ENCODE peak calls at places on chromosomes 13 and 19, in six cellular contexts. C is SK-N-SH, M is K562, Q is HepG2, I is H1, R is GM12878. N is an unnamed sample.

GRCh38 chr13:68850160-68850559 is 1257.5 kb upstream of the ATXN8OS start:
- DNase-seq in M (no peak), R (no peak), C (no peak), Q (no peak), I (no peak), N (no peak)

GRCh38 chr19:13078897-13079541 is 23.6 kb downstream of the LYL1 start:
- DNase-seq in C (no peak), I (no peak), Q (no peak), M (no peak), R (no peak), N (peak)

GRCh38 chr19:33621811-33622504 is at the start of gene CHST8:
- DNase-seq in R (no peak), C (peak), Q (no peak), M (peak), I (peak), N (no peak)

GRCh38 chr19:50333737-50334617 is 4.8 kb upstream of the KCNC3 start:
- DNase-seq in I (peak), C (peak), M (peak), Q (no peak), R (no peak), N (peak)

GRCh38 chr19:33385956-33386355 is 12.4 kb downstream of the CEBPG start:
- DNase-seq in Q (no peak), R (no peak), I (no peak), M (no peak), C (no peak), N (no peak)

GRCh38 chr19:12788682-12789097 is 2.6 kb upstream of the JUNB start:
- DNase-seq in I (no peak), C (peak), Q (peak), R (peak), M (peak), N (no peak)

GRCh38 chr19:12952488-12953455 is 4.3 kb downstream of the GADD45GIP1 start:
- DNase-seq in M (no peak), R (no peak), Q (no peak), I (no peak), C (peak), N (no peak)

GRCh38 chr13:37667631-37668161 is 69.1 kb upstream of the POSTN start:
- DNase-seq in R (no peak), C (no peak), M (no peak), Q (no peak), I (no peak), N (no peak)

GRCh38 chr13:112943309-112944125 is 25.5 kb upstream of the MCF2L start:
- DNase-seq in M (no peak), R (no peak), C (peak), I (peak), Q (no peak), N (peak)

GRCh38 chr13:97627566-97627965 is 193.6 kb downstream of the RAP2A start:
- DNase-seq in R (no peak), I (no peak), C (no peak), M (peak), Q (peak), N (no peak)

GRCh38 chr19:9847087-9847671 is 12.1 kb downstream of the PIN1 start:
- DNase-seq in C (peak), Q (peak), I (peak), M (peak), R (no peak), N (no peak)

GRCh38 chr13:110773480-110773879 is 60.0 kb downstream of the ING1 start:
- DNase-seq in Q (no peak), C (no peak), M (no peak), R (no peak), I (no peak), N (no peak)

GRCh38 chr13:39888865-39889810 is 233.7 kb downstream of the COG6 start:
- DNase-seq in I (no peak), Q (no peak), R (no peak), C (no peak), M (no peak), N (no peak)

GRCh38 chr19:45275370-45275971 is 24.4 kb downstream of the MARK4 start:
- DNase-seq in I (no peak), R (no peak), M (no peak), C (peak), Q (no peak), N (no peak)

GRCh38 chr19:2970201-2970838 is 7.0 kb upstream of the TLE6 start:
- DNase-seq in M (no peak), R (no peak), C (no peak), Q (no peak), I (no peak), N (no peak)

GRCh38 chr19:2969104-2969504 is 8.3 kb upstream of the TLE6 start:
- DNase-seq in M (no peak), R (no peak), Q (no peak), I (no peak), C (peak), N (no peak)

GRCh38 chr19:2964874-2965273 is 12.5 kb upstream of the TLE6 start:
- DNase-seq in R (no peak), C (no peak), M (no peak), Q (no peak), I (no peak), N (no peak)

GRCh38 chr19:2963122-2963521 is 14.2 kb upstream of the TLE6 start:
- DNase-seq in C (no peak), M (no peak), I (no peak), Q (no peak), R (no peak), N (no peak)

GRCh38 chr19:2967972-2968371 is 9.4 kb upstream of the TLE6 start:
- DNase-seq in C (no peak), I (no peak), M (no peak), R (no peak), Q (no peak), N (no peak)
- H3K27ac ChIP-seq in C (no peak), I (no peak), M (no peak), R (no peak), Q (no peak), N (no peak)

GRCh38 chr13:86464193-86464592 is 665.0 kb upstream of the SLITRK6 start:
- DNase-seq in I (no peak), C (peak), R (no peak), M (no peak), Q (no peak), N (no peak)
- TF ChIP-seq CTCF in I (peak), C (peak), R (no peak), M (no peak), Q (no peak), N (no peak)

GRCh38 chr13:78679329-78679728 is 20.4 kb upstream of the OBI1 start:
- DNase-seq in R (no peak), Q (no peak), I (no peak), M (no peak), C (no peak), N (no peak)
- TF ChIP-seq GABPA in R (no peak), Q (no peak), I (no peak), M (no peak), C (no peak), N (no peak)

GRCh38 chr19:54421169-54421516 is 5.9 kb downstream of the TTYH1 start:
- DNase-seq in R (no peak), C (no peak), I (no peak), Q (no peak), M (no peak), N (no peak)
- H3K27ac ChIP-seq in R (no peak), C (no peak), I (no peak), Q (no peak), M (no peak), N (no peak)

DNA sequence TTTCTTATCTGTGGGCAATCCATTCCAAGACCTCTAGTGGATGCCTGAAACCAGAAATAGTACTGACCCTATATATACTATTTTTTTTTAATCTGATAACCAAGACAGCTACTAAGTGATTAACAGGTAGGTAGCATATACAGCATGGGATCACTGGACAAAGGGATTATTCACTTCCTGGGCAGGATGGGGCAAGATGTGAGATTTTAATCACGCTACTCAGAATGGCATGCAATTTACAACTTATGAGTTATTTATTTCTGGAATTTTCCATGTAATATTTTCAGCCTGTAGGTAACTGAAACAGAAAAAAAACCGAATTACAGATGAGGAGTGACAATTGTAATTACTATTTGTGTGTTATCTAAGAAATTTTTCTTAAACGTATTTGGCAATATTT is 41.2 kb downstream of the ZIC2 start:
- DNase-seq in C (no peak), Q (no peak), I (no peak), M (no peak), R (no peak), N (no peak)
- TF ChIP-seq CTCF in C (no peak), Q (no peak), I (no peak), M (no peak), R (no peak), N (no peak)

DNA sequence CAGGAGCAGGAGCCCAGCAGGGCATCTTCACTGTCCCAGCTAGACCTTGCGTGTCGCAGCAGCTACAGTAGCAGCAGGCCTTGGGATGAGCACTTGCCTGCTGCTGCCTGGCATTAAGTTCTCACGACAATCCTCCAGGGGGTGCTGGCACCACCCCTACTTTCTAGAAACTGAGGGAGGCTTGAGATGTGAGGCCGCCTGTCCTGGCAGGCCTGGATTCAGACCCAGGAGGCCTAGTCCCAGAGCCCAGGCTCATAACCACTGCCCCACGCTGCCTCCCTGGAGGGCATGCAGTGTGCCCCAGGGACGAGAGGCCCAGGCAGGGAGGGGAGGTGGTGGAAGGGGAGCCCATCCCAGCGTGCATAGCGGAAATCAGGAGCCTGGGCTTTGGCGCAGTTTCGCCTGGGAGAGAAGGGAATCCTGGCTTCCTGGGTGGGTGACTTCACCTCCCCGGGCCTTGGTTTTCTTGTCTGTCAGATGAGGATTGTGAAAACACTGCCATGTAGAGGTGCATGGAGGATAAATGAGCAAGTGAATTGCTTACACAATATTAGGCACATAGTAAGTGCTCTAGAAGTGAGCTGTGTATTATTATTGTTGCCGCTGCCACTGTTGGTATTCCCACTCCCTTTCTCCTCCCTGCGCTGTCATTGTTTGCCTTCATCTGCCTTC is 26.1 kb downstream of the PPP5C start:
- DNase-seq in Q (no peak), I (peak), R (no peak), M (no peak), C (no peak), N (no peak)
- TF ChIP-seq GABPA in Q (no peak), I (no peak), R (no peak), M (no peak), C (no peak), N (no peak)